ENCODE peak calls at places on chromosome 14, in four cellular contexts. E is A549, T is WTC11, D is K562. X is an unnamed sample.

GRCh38 chr14:31761325-31761724 is 200.1 kb downstream of the NUBPL start:
- DNase-seq in E (no peak), T (no peak), D (no peak), X (no peak)

GRCh38 chr14:101721951-101722661 is 39.4 kb upstream of the PPP2R5C start:
- DNase-seq in D (no peak), E (peak; percentile 65), T (no peak), X (peak; percentile 80)

GRCh38 chr14:25111061-25111601 is 61.2 kb upstream of the STXBP6 start:
- DNase-seq in D (no peak), E (peak; percentile 38), T (no peak), X (no peak)

GRCh38 chr14:23352506-23353432 is at the start of gene SLC22A17:
- DNase-seq in E (peak; percentile 65), D (peak; percentile 26), T (peak; percentile 84), X (peak; percentile 59)

GRCh38 chr14:67618617-67619063 is 1.1 kb upstream of the ARG2 start:
- DNase-seq in D (peak; percentile 68), E (peak; percentile 76), T (no peak), X (peak; percentile 82)

GRCh38 chr14:85532981-85533820 is 3.3 kb downstream of the FLRT2 start:
- DNase-seq in D (no peak), E (peak; percentile 80), T (peak; percentile 78), X (peak; percentile 88)

GRCh38 chr14:22334627-22335026 is 254.4 kb downstream of the DAD1 start:
- DNase-seq in E (peak; percentile 23), D (no peak), T (no peak), X (no peak)

GRCh38 chr14:79369359-79370332 is 841.7 kb downstream of the DIO2 start:
- DNase-seq in E (peak; percentile 88), T (no peak), D (no peak), X (peak; percentile 88)

GRCh38 chr14:63436286-63437098 is 106.7 kb downstream of the PPP2R5E start:
- DNase-seq in T (no peak), E (no peak), D (no peak), X (no peak)

GRCh38 chr14:54920052-54920451 is 17.4 kb upstream of the GCH1 start:
- DNase-seq in T (no peak), E (no peak), D (no peak), X (no peak)

GRCh38 chr14:53356361-53357150 is 203.4 kb upstream of the DDHD1 start:
- DNase-seq in D (no peak), T (no peak), E (no peak), X (no peak)

GRCh38 chr14:71686677-71687076 is 245.6 kb upstream of the RGS6 start:
- DNase-seq in T (no peak), E (no peak), D (no peak), X (no peak)

GRCh38 chr14:55130194-55130550 is 1.1 kb downstream of the LGALS3 start:
- DNase-seq in D (no peak), T (no peak), E (peak; percentile 51), X (no peak)

GRCh38 chr14:105941226-105942166 is 415.1 kb downstream of the TMEM121 start:
- DNase-seq in D (no peak), E (no peak), T (no peak), X (no peak)

GRCh38 chr14:105944632-105945610 is 418.5 kb downstream of the TMEM121 start:
- DNase-seq in E (peak; percentile 70), D (peak; percentile 70), T (no peak), X (no peak)

GRCh38 chr14:105945891-105946290 is 419.5 kb downstream of the TMEM121 start:
- DNase-seq in E (peak; percentile 8), T (no peak), D (no peak), X (no peak)

GRCh38 chr14:105940534-105941225 is 414.3 kb downstream of the TMEM121 start:
- DNase-seq in E (no peak), T (no peak), D (no peak), X (no peak)

DNA sequence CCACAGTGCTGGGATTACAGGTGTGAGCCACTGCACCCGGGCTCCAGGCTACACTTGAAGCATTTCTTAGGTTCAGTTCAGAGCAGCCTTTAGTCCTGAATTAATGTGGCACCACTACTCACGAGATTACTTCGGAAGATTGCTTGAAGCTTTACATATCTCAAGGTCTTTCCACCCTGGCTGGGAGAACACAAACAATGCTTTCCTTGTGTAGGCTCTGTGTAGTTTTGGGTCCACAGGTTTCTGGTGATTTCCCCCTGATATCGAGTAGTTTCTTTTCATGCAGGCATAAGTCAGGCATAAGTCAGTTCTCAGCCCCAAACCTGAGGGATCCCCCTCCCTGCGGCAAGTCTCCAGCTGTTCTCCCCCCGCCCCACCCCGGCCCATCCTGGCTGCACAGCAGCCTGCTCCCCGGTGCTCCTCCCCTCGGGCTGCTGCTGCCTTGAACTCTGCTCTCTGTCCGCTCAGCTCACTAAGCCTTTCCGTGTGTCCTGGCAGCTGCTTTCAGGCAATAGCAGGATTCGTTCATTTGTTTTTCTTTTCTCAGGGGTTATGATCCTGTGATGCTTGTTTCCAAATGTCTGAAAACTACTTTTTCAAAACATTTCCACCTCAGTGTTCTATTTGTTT is 417.7 kb downstream of the TMEM121 start:
- DNase-seq in T (no peak), E (no peak), D (no peak), X (no peak)
- TF ChIP-seq JUN in T (no peak), E (no peak), D (no peak), X (no peak)

DNA sequence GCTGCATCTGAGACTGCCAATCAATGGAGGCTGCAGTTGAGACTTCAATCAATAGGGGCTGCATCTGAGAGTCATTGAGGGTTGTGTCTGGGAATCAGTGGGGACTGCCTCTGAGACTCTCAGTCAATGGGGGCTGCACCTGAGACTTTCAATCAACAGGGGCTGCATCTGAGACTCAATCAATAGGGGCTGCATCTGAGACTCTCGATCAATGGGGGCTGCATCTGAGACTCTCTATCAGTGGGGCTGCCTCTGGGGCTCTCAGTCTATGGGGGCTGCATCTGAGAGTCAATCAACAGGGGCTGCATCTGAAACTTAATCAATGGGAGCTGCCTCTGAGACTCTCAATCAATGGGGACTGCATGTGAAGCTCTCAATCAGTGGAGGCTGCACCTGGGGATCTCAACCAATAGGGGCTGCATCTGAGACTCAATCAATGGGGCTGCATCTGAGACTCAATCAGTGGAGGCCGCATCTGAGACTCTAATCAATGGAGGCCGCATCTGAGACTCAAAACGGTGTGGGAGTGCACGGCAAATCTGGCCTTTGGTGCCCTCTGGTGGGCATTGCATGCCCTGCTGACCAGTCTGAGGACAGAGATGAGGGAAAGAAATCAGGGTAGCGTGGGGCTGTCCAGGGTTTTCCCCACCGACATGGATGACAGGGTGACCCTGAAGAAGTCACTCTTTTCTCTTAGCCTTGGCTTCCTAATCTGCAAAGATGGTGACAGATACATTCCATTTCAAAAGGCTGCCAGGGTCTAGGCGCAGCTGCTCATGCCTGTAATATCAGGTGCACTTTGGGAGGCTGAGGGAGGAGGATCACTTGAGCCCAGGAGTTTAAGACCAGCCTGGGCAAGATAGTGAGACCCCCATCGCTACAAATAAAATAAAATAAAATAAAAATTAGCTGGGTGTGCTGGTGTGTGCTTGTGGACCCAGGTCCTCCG is 41.3 kb upstream of the EIF5 start:
- DNase-seq in E (peak; percentile 71), T (peak; percentile 85), D (peak; percentile 80), X (peak; percentile 53)
- TF ChIP-seq JUN in E (no peak), T (no peak), D (no peak), X (no peak)

GRCh38 chr14:50797250-50798047 is 33.5 kb downstream of the NIN start:
- DNase-seq in T (no peak), D (no peak), E (no peak), X (no peak)
- TF ChIP-seq JUN in T (no peak), D (no peak), E (no peak), X (no peak)

DNA sequence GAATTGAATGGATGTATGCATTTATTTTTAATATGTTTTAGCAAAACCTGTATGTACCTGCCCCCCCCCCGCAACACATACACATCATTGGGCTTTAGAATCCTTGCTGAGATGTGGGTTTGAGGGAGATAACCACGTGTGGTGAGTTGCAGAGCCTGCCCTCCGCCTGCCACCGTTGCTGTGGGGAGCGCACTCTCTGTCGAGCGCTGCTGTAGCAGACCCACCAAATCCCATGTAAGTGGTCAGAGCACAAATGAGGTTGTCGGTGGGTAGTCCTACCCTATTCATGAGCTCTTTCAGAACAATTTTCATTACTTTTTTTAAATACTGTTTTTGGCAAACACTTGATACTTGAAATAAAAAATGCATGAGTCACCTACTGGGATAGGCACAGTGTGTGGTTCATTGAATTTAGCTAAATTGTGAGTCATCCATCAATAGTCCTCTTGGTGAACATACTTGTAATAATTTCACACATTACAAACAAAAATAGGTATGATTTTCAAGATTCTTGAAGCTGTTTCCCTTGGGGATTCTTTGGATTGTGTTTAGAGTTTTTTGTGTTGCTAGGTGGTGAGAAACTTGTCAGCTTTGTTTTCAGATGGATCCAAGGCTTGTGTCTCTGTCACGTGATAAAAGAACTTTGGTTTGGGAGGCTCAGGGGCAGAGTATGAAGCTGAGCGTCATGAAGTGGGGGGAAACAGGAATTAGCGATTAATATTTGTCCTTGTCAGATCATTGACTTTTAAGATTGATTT is 107.6 kb downstream of the PTCSC3 start:
- DNase-seq in E (peak; percentile 13), D (no peak), T (no peak), X (no peak)
- TF ChIP-seq JUN in E (no peak), D (no peak), T (no peak), X (no peak)

GRCh38 chr14:95040723-95041476 is 116.4 kb downstream of the DICER1 start:
- DNase-seq in T (no peak), E (peak; percentile 11), D (no peak), X (no peak)
- TF ChIP-seq JUN in T (no peak), E (no peak), D (no peak), X (no peak)

GRCh38 chr14:90061849-90062794 is at the start of gene KCNK13:
- DNase-seq in E (peak; percentile 14), D (peak; percentile 8), T (peak; percentile 51), X (peak; percentile 9)
- TF ChIP-seq JUN in E (no peak), D (no peak), T (peak; percentile 27), X (no peak)

GRCh38 chr14:36516719-36517241 is 3.3 kb downstream of the NKX2-1 start:
- DNase-seq in E (no peak), T (peak; percentile 17), D (no peak), X (no peak)

GRCh38 chr14:36515896-36516718 is 3.9 kb downstream of the NKX2-1 start:
- DNase-seq in T (no peak), E (no peak), D (no peak), X (no peak)

GRCh38 chr14:36514278-36515104 is 5.5 kb downstream of the NKX2-1 start:
- DNase-seq in D (no peak), E (no peak), T (peak; percentile 49), X (no peak)

GRCh38 chr14:36513451-36514277 is 6.4 kb downstream of the NKX2-1 start:
- DNase-seq in T (peak; percentile 84), D (no peak), E (no peak), X (no peak)

GRCh38 chr14:36515105-36515593 is 4.9 kb downstream of the NKX2-1 start:
- DNase-seq in T (peak; percentile 16), D (no peak), E (no peak), X (no peak)
- TF ChIP-seq JUN in T (no peak), D (no peak), E (no peak), X (no peak)